ENCODE peak calls at places on chromosomes 6 and 20, in four cellular contexts. Y, L, Z and R are unnamed samples.
A peak's percentile ranks its signal among the peaks of the same experiment; 100 is the strongest.

GRCh38 chr20:51275181-51275580 is 252.3 kb upstream of the KCNG1 start:
- DNase-seq in Z (no peak), Y (no peak), L (no peak), R (no peak)

GRCh38 chr20:23774081-23774480 is 23.3 kb upstream of the CST1 start:
- DNase-seq in Z (no peak), Y (peak; percentile 45), L (no peak), R (no peak)

GRCh38 chr6:137798846-137799245 is 68.2 kb upstream of the TNFAIP3 start:
- DNase-seq in Y (no peak), L (no peak), Z (no peak), R (peak; percentile 12)

GRCh38 chr6:26026833-26027490 is 60.3 kb upstream of the HFE start:
- DNase-seq in Z (peak; percentile 97), Y (peak; percentile 100), L (peak; percentile 97), R (peak; percentile 97)

GRCh38 chr6:45478235-45478634 is 100.5 kb upstream of the SUPT3H start:
- DNase-seq in Y (peak; percentile 71), Z (peak; percentile 40), L (no peak), R (no peak)

GRCh38 chr20:2671977-2672376 is 8.0 kb upstream of the IDH3B start:
- DNase-seq in Z (no peak), L (no peak), Y (no peak), R (peak; percentile 69)

GRCh38 chr6:96787846-96788580 is 49.3 kb downstream of the GPR63 start:
- DNase-seq in Z (no peak), Y (no peak), L (no peak), R (no peak)

GRCh38 chr20:11912664-11913415 is 4.9 kb upstream of the BTBD3 start:
- DNase-seq in Y (no peak), L (no peak), Z (no peak), R (no peak)

GRCh38 chr6:138405816-138406403 is 1.9 kb downstream of the HEBP2 start:
- DNase-seq in L (no peak), Z (no peak), Y (no peak), R (no peak)

GRCh38 chr6:5099537-5099936 is 14.4 kb downstream of the PPP1R3G start:
- DNase-seq in L (no peak), Y (peak; percentile 35), Z (no peak), R (no peak)

GRCh38 chr6:2970753-2971419 is 481 bp downstream of the SERPINB6 start:
- DNase-seq in Z (peak; percentile 47), L (no peak), Y (peak; percentile 58), R (no peak)

GRCh38 chr20:19757487-19757972 is 528 bp upstream of the RIN2 start:
- DNase-seq in L (peak; percentile 60), Z (peak; percentile 74), Y (peak; percentile 71), R (no peak)

GRCh38 chr6:110178626-110179405 is 654 bp downstream of the WASF1 start:
- DNase-seq in Z (peak; percentile 64), L (peak; percentile 74), Y (peak; percentile 50), R (peak; percentile 84)

GRCh38 chr6:146337376-146337775 is 206.3 kb upstream of the RAB32 start:
- DNase-seq in Y (no peak), Z (no peak), L (no peak), R (no peak)

GRCh38 chr6:27668442-27669275 is 195.8 kb upstream of the ZNF184 start:
- DNase-seq in L (peak; percentile 66), Y (peak; percentile 93), Z (peak; percentile 73), R (peak; percentile 84)

GRCh38 chr20:54680872-54681297 is 205.5 kb downstream of the DOK5 start:
- DNase-seq in Z (peak; percentile 51), Y (peak; percentile 75), L (peak; percentile 65), R (peak; percentile 77)

GRCh38 chr20:8509809-8510208 is 377.7 kb downstream of the PLCB1 start:
- DNase-seq in Y (no peak), Z (no peak), L (no peak), R (no peak)
- H3K4me2 ChIP-seq in Y (no peak overlapping the region), Z (no peak overlapping the region), L (no peak overlapping the region), R (peak overlapping the region; percentile 35)

GRCh38 chr20:21707267-21707666 is 1.8 kb downstream of the PAX1 start:
- DNase-seq in L (no peak), Z (no peak), Y (no peak), R (no peak)

GRCh38 chr20:21704408-21705385 is 767 bp upstream of the PAX1 start:
- DNase-seq in L (no peak), Z (no peak), Y (no peak), R (no peak)

GRCh38 chr20:21706345-21707195 is 1.1 kb downstream of the PAX1 start:
- DNase-seq in Y (no peak), Z (no peak), L (no peak), R (no peak)

GRCh38 chr20:21703740-21704407 is 1.6 kb upstream of the PAX1 start:
- DNase-seq in Z (no peak), Y (no peak), L (no peak), R (no peak)

GRCh38 chr20:21705466-21706344 is at the start of gene PAX1:
- DNase-seq in Y (no peak), Z (no peak), L (no peak), R (no peak)
- H3K27me3 ChIP-seq in Y (peaks cover 80% of the 10 kb centered on the region), Z (peaks cover 39% of the 10 kb centered on the region), L (peaks cover 89% of the 10 kb centered on the region), R (no peaks in the 10 kb centered on the region)

GRCh38 chr20:33882481-33882880 is 71.3 kb downstream of the CHMP4B start:
- DNase-seq in L (no peak), Z (no peak), Y (no peak), R (no peak)

GRCh38 chr20:33882018-33882417 is 70.9 kb downstream of the CHMP4B start:
- DNase-seq in Y (no peak), L (no peak), Z (no peak), R (no peak)

GRCh38 chr20:33878583-33878982 is 67.4 kb downstream of the CHMP4B start:
- DNase-seq in L (no peak), Z (no peak), Y (no peak), R (no peak)

GRCh38 chr20:33883164-33883563 is 72.0 kb downstream of the CHMP4B start:
- DNase-seq in Z (no peak), L (no peak), Y (no peak), R (no peak)

GRCh38 chr20:33880396-33880795 is 69.2 kb downstream of the CHMP4B start:
- DNase-seq in L (no peak), Z (no peak), Y (no peak), R (no peak)
- H3K4me1 ChIP-seq in L (no peaks in the 10 kb centered on the region), Z (no peaks in the 10 kb centered on the region), Y (no peaks in the 10 kb centered on the region), R (peaks cover 4% of the 10 kb centered on the region)

GRCh38 chr20:45467861-45468260 is 1.7 kb upstream of the WFDC2 start:
- DNase-seq in L (no peak), Y (no peak), Z (no peak), R (no peak)

GRCh38 chr20:45469336-45470261 is at the start of gene WFDC2:
- DNase-seq in Y (no peak), Z (no peak), L (no peak), R (no peak)

GRCh38 chr20:45470939-45471338 is 1.4 kb downstream of the WFDC2 start:
- DNase-seq in L (no peak), Z (no peak), Y (no peak), R (no peak)

GRCh38 chr20:45467172-45467571 is 2.4 kb upstream of the WFDC2 start:
- DNase-seq in L (no peak), Z (no peak), Y (no peak), R (no peak)

DNA sequence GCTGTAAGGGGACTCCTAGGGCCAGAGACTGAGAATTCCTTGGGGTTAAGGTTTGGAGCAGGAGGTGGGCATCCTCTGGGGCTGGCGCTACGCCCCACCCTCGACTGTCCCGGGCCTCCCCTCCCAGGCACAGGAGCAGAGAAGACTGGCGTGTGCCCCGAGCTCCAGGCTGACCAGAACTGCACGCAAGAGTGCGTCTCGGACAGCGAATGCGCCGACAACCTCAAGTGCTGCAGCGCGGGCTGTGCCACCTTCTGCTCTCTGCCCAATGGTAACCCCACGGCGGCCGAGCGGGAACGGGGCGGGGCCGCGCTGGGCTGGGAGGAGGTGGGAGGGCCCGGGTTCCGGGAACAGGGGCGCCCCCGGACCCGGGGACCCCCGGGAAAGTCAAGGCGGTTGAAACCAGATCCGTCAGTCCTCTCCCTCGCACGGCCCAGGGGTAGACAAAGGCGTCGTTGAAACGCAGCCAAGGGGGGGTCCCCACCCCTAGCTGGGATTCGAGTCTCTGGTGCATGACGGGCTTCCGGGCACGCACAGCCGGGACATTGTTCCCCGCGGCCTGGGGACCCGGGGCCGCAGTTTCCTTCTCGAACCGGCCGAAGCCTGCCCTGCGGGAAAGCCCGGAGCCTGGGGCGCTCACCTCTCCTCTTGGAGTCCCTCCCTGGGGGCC is 844 bp downstream of the WFDC2 start:
- DNase-seq in L (no peak), Z (no peak), Y (no peak), R (no peak)
- H3K4me2 ChIP-seq in L (peak overlapping the region; percentile 69), Z (peak overlapping the region; percentile 44), Y (no peak overlapping the region), R (peak overlapping the region; percentile 31)

DNA sequence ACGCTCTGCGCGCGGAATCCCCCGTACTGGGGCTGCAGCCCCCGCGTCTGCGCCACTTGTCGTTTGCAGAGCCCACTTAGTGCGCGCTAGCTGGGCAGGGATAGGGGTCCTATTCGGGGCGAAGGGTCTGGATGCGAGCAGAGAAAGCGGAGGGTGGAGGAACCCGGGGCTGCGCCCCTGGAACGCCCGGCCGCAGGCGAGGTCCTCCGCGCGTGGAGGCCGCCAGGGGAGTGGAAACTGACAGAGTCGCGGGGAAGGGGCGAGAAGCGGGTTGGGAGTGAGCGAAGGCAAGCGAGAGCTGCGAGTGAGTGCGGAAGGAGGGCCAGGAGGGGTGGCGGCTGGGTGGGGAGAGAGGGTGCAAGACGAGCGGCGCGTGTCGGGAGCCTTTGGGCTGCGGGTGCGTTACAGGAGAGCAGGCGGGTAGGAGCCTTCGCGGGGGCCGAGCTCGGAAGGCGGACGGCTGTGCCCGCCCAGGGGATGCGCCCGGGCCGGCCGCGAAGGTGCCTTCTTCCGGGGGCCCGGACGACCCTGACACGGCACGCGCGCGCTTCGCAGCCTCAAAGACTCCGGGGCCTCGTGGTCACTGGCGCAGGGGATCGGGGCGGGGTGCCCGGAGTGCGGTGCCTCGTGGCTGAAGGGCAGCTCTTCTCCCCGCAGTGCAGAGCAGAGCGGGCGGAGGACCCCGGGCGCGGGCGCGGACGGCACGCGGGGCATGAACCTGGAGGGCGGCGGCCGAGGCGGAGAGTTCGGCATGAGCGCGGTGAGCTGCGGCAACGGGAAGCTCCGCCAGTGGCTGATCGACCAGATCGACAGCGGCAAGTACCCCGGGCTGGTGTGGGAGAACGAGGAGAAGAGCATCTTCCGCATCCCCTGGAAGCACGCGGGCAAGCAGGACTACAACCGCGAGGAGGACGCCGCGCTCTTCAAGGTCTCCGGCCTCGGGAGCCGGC is 1.2 kb downstream of the IRF4 start:
- DNase-seq in L (no peak), Z (no peak), Y (no peak), R (no peak)
- H3K27me3 ChIP-seq in L (peaks cover 72% of the 10 kb centered on the region), Z (peaks cover 54% of the 10 kb centered on the region), Y (peaks cover 77% of the 10 kb centered on the region), R (no peaks in the 10 kb centered on the region)

GRCh38 chr6:22447191-22447590 is 122.2 kb upstream of the HDGFL1 start:
- DNase-seq in L (no peak), Y (no peak), Z (no peak), R (no peak)
- H3K4me1 ChIP-seq in L (no peaks in the 10 kb centered on the region), Y (peaks cover 49% of the 10 kb centered on the region), Z (no peaks in the 10 kb centered on the region), R (no peaks in the 10 kb centered on the region)

GRCh38 chr20:47479093-47479492 is 22.6 kb upstream of the NCOA3 start:
- DNase-seq in Z (no peak), Y (no peak), L (no peak), R (no peak)
- H3K4me2 ChIP-seq in Z (no peak overlapping the region), Y (no peak overlapping the region), L (no peak overlapping the region), R (no peak overlapping the region)

GRCh38 chr20:62554898-62555641 is 79.3 kb upstream of the GATA5 start:
- DNase-seq in Y (no peak), Z (no peak), L (no peak), R (no peak)
- H3K27me3 ChIP-seq in Y (peaks cover 49% of the 10 kb centered on the region), Z (peaks cover 39% of the 10 kb centered on the region), L (peaks cover 97% of the 10 kb centered on the region), R (no peaks in the 10 kb centered on the region)